ENCODE peak calls at places on chromosomes 4 and X, in ten cellular contexts. M is K562, Z is neural progenitor cell, S is cardiac muscle cell, A is omental fat pad, Y is fibroblast of pulmonary artery, C is stomach, L is CD14-positive monocyte, H is GM10248, O is H9. I is an unnamed sample.

GRCh38 chr4:70980196-70980595 is 13.3 kb upstream of the DCK start:
- DNase-seq in S (no peak), M (no peak), Y (no peak), L (no peak), A (no peak), Z (no peak), H (no peak), O (no peak), C (no peak), I (no peak)

GRCh38 chr4:138658518-138658917 is 357.1 kb upstream of the NOCT start:
- DNase-seq in O (peak), L (no peak), C (no peak), Z (peak), Y (no peak), S (no peak), A (no peak), H (no peak), M (no peak), I (no peak)

GRCh38 chr4:157052429-157053040 is 23.4 kb upstream of the GLRB start:
- DNase-seq in O (peak), S (peak), C (no peak), A (no peak), L (no peak), H (no peak), Z (no peak), Y (no peak), M (no peak), I (no peak)

GRCh38 chrX:40773809-40774208 is 38.5 kb upstream of the MED14 start:
- DNase-seq in S (peak), C (no peak), L (no peak), H (no peak), Y (peak), Z (no peak), A (no peak), M (no peak), O (no peak), I (no peak)

GRCh38 chr4:177246636-177247584 is 62.8 kb upstream of the NEIL3 start:
- DNase-seq in Y (no peak), Z (no peak), O (no peak), A (no peak), M (no peak), L (no peak), C (no peak), S (no peak), H (no peak), I (no peak)

GRCh38 chr4:186105721-186106335 is 1.3 kb downstream of the FAM149A start:
- DNase-seq in A (no peak), H (peak), S (peak), M (no peak), C (no peak), Z (peak), Y (peak), O (no peak), L (no peak), I (peak)

GRCh38 chrX:3697220-3697684 is 16.2 kb downstream of the PRKX start:
- DNase-seq in H (no peak), L (no peak), A (no peak), M (no peak), O (no peak), C (no peak), Y (no peak), S (no peak), Z (no peak), I (no peak)

GRCh38 chr4:15131551-15131950 is 129.3 kb downstream of the CPEB2 start:
- DNase-seq in L (no peak), Z (no peak), O (no peak), C (no peak), M (no peak), H (no peak), S (no peak), A (no peak), Y (no peak), I (no peak)

GRCh38 chr4:141077611-141078225 is 55.6 kb downstream of the RNF150 start:
- DNase-seq in M (no peak), O (no peak), S (no peak), Y (no peak), C (no peak), H (no peak), Z (no peak), L (no peak), A (no peak), I (no peak)
- TF ChIP-seq CTCF in M (no peak), O (no peak), S (no peak), Y (no peak), C (no peak), H (no peak), Z (no peak), L (no peak), A (no peak), I (no peak)

GRCh38 chr4:42399393-42399792 is 2.1 kb downstream of the SHISA3 start:
- DNase-seq in O (peak), S (peak), M (no peak), Z (peak), L (no peak), C (no peak), H (no peak), Y (no peak), A (no peak), I (no peak)

GRCh38 chr4:42398448-42399355 is 1.4 kb downstream of the SHISA3 start:
- DNase-seq in C (no peak), S (peak), M (no peak), H (no peak), Z (peak), Y (no peak), L (no peak), A (no peak), O (peak), I (no peak)

GRCh38 chr4:42401171-42401570 is 3.9 kb downstream of the SHISA3 start:
- DNase-seq in L (no peak), O (no peak), Y (no peak), C (no peak), M (no peak), S (no peak), H (no peak), Z (peak), A (no peak), I (no peak)

GRCh38 chr4:42404001-42404400 is 6.7 kb downstream of the SHISA3 start:
- DNase-seq in Z (peak), C (no peak), Y (no peak), M (no peak), H (no peak), O (no peak), L (no peak), S (no peak), A (no peak), I (no peak)
- TF ChIP-seq CTCF in Z (peak), C (no peak), Y (peak), M (peak), H (no peak), O (peak), L (no peak), S (peak), A (no peak), I (no peak)

GRCh38 chr4:32909722-32910121 is 2189.6 kb downstream of the PCDH7 start:
- DNase-seq in L (no peak), A (no peak), C (no peak), H (no peak), S (no peak), O (peak), M (no peak), Y (no peak), Z (peak), I (no peak)
- TF ChIP-seq CTCF in L (no peak), A (no peak), C (no peak), H (no peak), S (no peak), O (peak), M (no peak), Y (no peak), Z (peak), I (no peak)

GRCh38 chr4:132797856-132798255 is 351.2 kb upstream of the PCDH10 start:
- DNase-seq in M (no peak), A (no peak), Z (peak), H (no peak), O (no peak), Y (no peak), C (no peak), S (no peak), L (no peak), I (no peak)

GRCh38 chr4:132792305-132792704 is 356.8 kb upstream of the PCDH10 start:
- DNase-seq in L (no peak), A (no peak), O (no peak), H (no peak), C (no peak), Z (no peak), S (no peak), M (no peak), Y (no peak), I (no peak)
- TF ChIP-seq CTCF in L (no peak), A (no peak), O (no peak), H (no peak), C (no peak), Z (no peak), S (no peak), M (no peak), Y (no peak), I (no peak)

GRCh38 chr4:7392438-7393374 is 42.0 kb downstream of the PSAPL1 start:
- DNase-seq in Y (peak), A (no peak), S (peak), L (peak), M (no peak), H (no peak), O (peak), C (peak), Z (peak), I (no peak)
- TF ChIP-seq CTCF in Y (no peak), A (no peak), S (peak), L (no peak), M (no peak), H (no peak), O (no peak), C (no peak), Z (no peak), I (no peak)

I was measured in GM20000.